ENCODE peak calls at places on chromosomes 2 and 18, in five cellular contexts. One of them, this sample, is unnamed.

GRCh38 chr18:76943542-76944339 is 121.4 kb downstream of the ZNF236 start:
- DNase-seq in cardiac muscle cell: peak
- DNase-seq in heart right ventricle: no peak
- DNase-seq in mesendoderm: no peak
- DNase-seq in GM23248: peak
- DNase-seq in this sample: peak

GRCh38 chr2:196101325-196101981 is 32.8 kb upstream of the DNAH7 start:
- DNase-seq in cardiac muscle cell: peak
- DNase-seq in heart right ventricle: no peak
- DNase-seq in mesendoderm: no peak
- DNase-seq in GM23248: peak
- DNase-seq in this sample: no peak

GRCh38 chr2:145197944-145198343 is 678.0 kb upstream of the ZEB2 start:
- DNase-seq in cardiac muscle cell: no peak
- DNase-seq in heart right ventricle: no peak
- DNase-seq in mesendoderm: no peak
- DNase-seq in GM23248: no peak
- DNase-seq in this sample: no peak

GRCh38 chr2:144154205-144154604 is 365.7 kb downstream of the ZEB2 start:
- DNase-seq in cardiac muscle cell: peak
- DNase-seq in heart right ventricle: no peak
- DNase-seq in mesendoderm: no peak
- DNase-seq in GM23248: peak
- DNase-seq in this sample: no peak

GRCh38 chr18:73980289-73980979 is 167.2 kb downstream of the FBXO15 start:
- DNase-seq in cardiac muscle cell: peak
- DNase-seq in heart right ventricle: no peak
- DNase-seq in mesendoderm: peak
- DNase-seq in GM23248: peak
- DNase-seq in this sample: no peak

GRCh38 chr2:239876948-239877289 is 148.2 kb downstream of the NDUFA10 start:
- DNase-seq in cardiac muscle cell: no peak
- DNase-seq in heart right ventricle: no peak
- DNase-seq in mesendoderm: no peak
- DNase-seq in GM23248: no peak
- DNase-seq in this sample: peak

GRCh38 chr2:17104454-17104853 is 413.8 kb downstream of the RAD51AP2 start:
- DNase-seq in cardiac muscle cell: peak
- DNase-seq in heart right ventricle: no peak
- DNase-seq in mesendoderm: no peak
- DNase-seq in GM23248: peak
- DNase-seq in this sample: no peak

GRCh38 chr2:44686561-44686960 is 254.9 kb upstream of the SIX3 start:
- DNase-seq in cardiac muscle cell: peak
- DNase-seq in heart right ventricle: no peak
- DNase-seq in mesendoderm: no peak
- DNase-seq in GM23248: peak
- DNase-seq in this sample: no peak

GRCh38 chr2:216991563-216991962 is 131.7 kb upstream of the TNP1 start:
- DNase-seq in cardiac muscle cell: peak
- DNase-seq in heart right ventricle: no peak
- DNase-seq in mesendoderm: no peak
- DNase-seq in GM23248: no peak
- DNase-seq in this sample: no peak

GRCh38 chr2:238059505-238059904 is 1.3 kb upstream of the SCLY start:
- DNase-seq in cardiac muscle cell: no peak
- DNase-seq in heart right ventricle: no peak
- DNase-seq in mesendoderm: no peak
- DNase-seq in GM23248: peak
- DNase-seq in this sample: no peak

GRCh38 chr2:16365391-16365790 is 300.2 kb downstream of the CYRIA start:
- DNase-seq in cardiac muscle cell: no peak
- DNase-seq in heart right ventricle: no peak
- DNase-seq in mesendoderm: peak
- DNase-seq in GM23248: no peak
- DNase-seq in this sample: no peak

GRCh38 chr2:201090574-201090973 is 18.8 kb downstream of the NDUFB3 start:
- DNase-seq in cardiac muscle cell: no peak
- DNase-seq in heart right ventricle: no peak
- DNase-seq in mesendoderm: peak
- DNase-seq in GM23248: no peak
- DNase-seq in this sample: no peak
- H3K27ac ChIP-seq in cardiac muscle cell: no peak
- H3K27ac ChIP-seq in heart right ventricle: no peak
- H3K27ac ChIP-seq in mesendoderm: no peak
- H3K27ac ChIP-seq in GM23248: no peak
- H3K27ac ChIP-seq in this sample: no peak

DNA sequence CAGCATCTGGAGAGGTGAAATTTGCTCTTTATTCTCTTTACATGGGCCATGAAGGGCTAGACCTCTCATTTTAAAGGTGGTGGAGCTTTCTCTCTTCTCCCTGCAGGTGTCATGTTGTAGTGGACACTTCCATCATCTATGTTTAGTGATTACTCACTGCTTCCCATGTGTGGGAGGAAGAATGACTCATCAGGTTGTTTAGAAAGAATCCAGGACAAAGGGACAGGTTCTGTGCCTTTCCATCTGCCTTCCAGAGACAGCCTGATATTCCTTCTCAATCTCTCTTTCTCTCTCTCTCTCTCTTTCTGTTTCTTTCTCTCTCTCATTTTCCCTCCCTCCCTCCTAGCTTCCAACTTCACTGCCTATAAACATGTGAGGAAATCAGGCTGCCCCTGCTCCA is 38.7 kb downstream of the SCG2 start:
- DNase-seq in cardiac muscle cell: peak
- DNase-seq in heart right ventricle: no peak
- DNase-seq in mesendoderm: peak
- DNase-seq in GM23248: peak
- DNase-seq in this sample: no peak
- H3K4me3 ChIP-seq in cardiac muscle cell: no peak
- H3K4me3 ChIP-seq in heart right ventricle: no peak
- H3K4me3 ChIP-seq in mesendoderm: no peak
- H3K4me3 ChIP-seq in GM23248: no peak
- H3K4me3 ChIP-seq in this sample: no peak

DNA sequence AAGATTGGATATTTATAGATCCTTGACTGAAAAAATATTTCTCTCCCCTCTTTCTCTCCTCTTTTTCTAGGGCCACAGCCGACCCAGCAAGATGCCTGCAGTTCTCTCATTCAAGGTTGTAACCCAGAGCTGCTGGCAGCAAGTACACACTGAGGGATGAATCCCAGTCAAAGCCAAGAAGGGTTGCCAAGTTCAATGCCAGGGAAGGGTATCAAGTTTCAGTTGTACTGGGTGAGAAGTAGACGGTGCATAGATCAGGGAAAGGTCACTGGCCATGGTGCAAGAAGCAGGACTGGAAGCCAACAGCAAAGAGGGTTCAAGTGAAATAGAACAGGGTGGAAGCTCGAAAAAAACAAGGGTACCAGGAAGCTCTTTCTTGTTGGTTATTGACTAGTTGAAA is 170.2 kb downstream of the NRP2 start:
- DNase-seq in cardiac muscle cell: no peak
- DNase-seq in heart right ventricle: peak
- DNase-seq in mesendoderm: no peak
- DNase-seq in GM23248: no peak
- DNase-seq in this sample: no peak
- H3K27ac ChIP-seq in cardiac muscle cell: no peak
- H3K27ac ChIP-seq in heart right ventricle: no peak
- H3K27ac ChIP-seq in mesendoderm: no peak
- H3K27ac ChIP-seq in GM23248: no peak
- H3K27ac ChIP-seq in this sample: no peak

GRCh38 chr2:105796131-105796638 is 51.5 kb downstream of the NCK2 start:
- DNase-seq in cardiac muscle cell: peak
- DNase-seq in heart right ventricle: no peak
- DNase-seq in mesendoderm: no peak
- DNase-seq in GM23248: no peak
- DNase-seq in this sample: no peak

GRCh38 chr2:105796791-105797190 is 52.1 kb downstream of the NCK2 start:
- DNase-seq in cardiac muscle cell: no peak
- DNase-seq in heart right ventricle: no peak
- DNase-seq in mesendoderm: no peak
- DNase-seq in GM23248: peak
- DNase-seq in this sample: no peak

GRCh38 chr2:105797298-105797819 is 52.6 kb downstream of the NCK2 start:
- DNase-seq in cardiac muscle cell: peak
- DNase-seq in heart right ventricle: no peak
- DNase-seq in mesendoderm: peak
- DNase-seq in GM23248: peak
- DNase-seq in this sample: no peak

GRCh38 chr2:105794926-105795574 is 50.3 kb downstream of the NCK2 start:
- DNase-seq in cardiac muscle cell: no peak
- DNase-seq in heart right ventricle: no peak
- DNase-seq in mesendoderm: no peak
- DNase-seq in GM23248: no peak
- DNase-seq in this sample: no peak

GRCh38 chr2:105795575-105795934 is 50.8 kb downstream of the NCK2 start:
- DNase-seq in cardiac muscle cell: no peak
- DNase-seq in heart right ventricle: no peak
- DNase-seq in mesendoderm: peak
- DNase-seq in GM23248: peak
- DNase-seq in this sample: no peak
- H3K4me3 ChIP-seq in cardiac muscle cell: no peak
- H3K4me3 ChIP-seq in heart right ventricle: no peak
- H3K4me3 ChIP-seq in mesendoderm: no peak
- H3K4me3 ChIP-seq in GM23248: no peak
- H3K4me3 ChIP-seq in this sample: no peak

GRCh38 chr2:9945596-9945995 is 5.9 kb upstream of the GRHL1 start:
- DNase-seq in cardiac muscle cell: no peak
- DNase-seq in heart right ventricle: no peak
- DNase-seq in mesendoderm: no peak
- DNase-seq in GM23248: no peak
- DNase-seq in this sample: no peak

GRCh38 chr2:9946076-9946475 is 5.4 kb upstream of the GRHL1 start:
- DNase-seq in cardiac muscle cell: no peak
- DNase-seq in heart right ventricle: no peak
- DNase-seq in mesendoderm: no peak
- DNase-seq in GM23248: no peak
- DNase-seq in this sample: no peak

GRCh38 chr2:9941996-9942390 is 9.5 kb upstream of the GRHL1 start:
- DNase-seq in cardiac muscle cell: no peak
- DNase-seq in heart right ventricle: no peak
- DNase-seq in mesendoderm: no peak
- DNase-seq in GM23248: no peak
- DNase-seq in this sample: no peak

GRCh38 chr2:9946818-9947217 is 4.7 kb upstream of the GRHL1 start:
- DNase-seq in cardiac muscle cell: no peak
- DNase-seq in heart right ventricle: no peak
- DNase-seq in mesendoderm: no peak
- DNase-seq in GM23248: no peak
- DNase-seq in this sample: no peak

GRCh38 chr2:9944330-9944758 is 7.1 kb upstream of the GRHL1 start:
- DNase-seq in cardiac muscle cell: no peak
- DNase-seq in heart right ventricle: no peak
- DNase-seq in mesendoderm: peak
- DNase-seq in GM23248: peak
- DNase-seq in this sample: no peak
- H3K27ac ChIP-seq in cardiac muscle cell: no peak
- H3K27ac ChIP-seq in heart right ventricle: no peak
- H3K27ac ChIP-seq in mesendoderm: no peak
- H3K27ac ChIP-seq in GM23248: no peak
- H3K27ac ChIP-seq in this sample: no peak

GRCh38 chr2:119864318-119864717 is 104.6 kb downstream of the PTPN4 start:
- DNase-seq in cardiac muscle cell: no peak
- DNase-seq in heart right ventricle: no peak
- DNase-seq in mesendoderm: no peak
- DNase-seq in GM23248: no peak
- DNase-seq in this sample: no peak
- H3K4me3 ChIP-seq in cardiac muscle cell: no peak
- H3K4me3 ChIP-seq in heart right ventricle: no peak
- H3K4me3 ChIP-seq in mesendoderm: no peak
- H3K4me3 ChIP-seq in GM23248: no peak
- H3K4me3 ChIP-seq in this sample: no peak

GRCh38 chr2:219461669-219462068 is 27.0 kb downstream of the SPEG start:
- DNase-seq in cardiac muscle cell: no peak
- DNase-seq in heart right ventricle: no peak
- DNase-seq in mesendoderm: no peak
- DNase-seq in GM23248: no peak
- DNase-seq in this sample: no peak
- H3K27ac ChIP-seq in cardiac muscle cell: peak
- H3K27ac ChIP-seq in heart right ventricle: peak
- H3K27ac ChIP-seq in mesendoderm: no peak
- H3K27ac ChIP-seq in GM23248: no peak
- H3K27ac ChIP-seq in this sample: no peak

GRCh38 chr18:37394610-37394965 is 171.0 kb downstream of the CELF4 start:
- DNase-seq in cardiac muscle cell: no peak
- DNase-seq in heart right ventricle: no peak
- DNase-seq in mesendoderm: no peak
- DNase-seq in GM23248: no peak
- DNase-seq in this sample: no peak
- H3K4me3 ChIP-seq in cardiac muscle cell: no peak
- H3K4me3 ChIP-seq in heart right ventricle: peak
- H3K4me3 ChIP-seq in mesendoderm: no peak
- H3K4me3 ChIP-seq in GM23248: peak
- H3K4me3 ChIP-seq in this sample: no peak

GRCh38 chr2:234310166-234310565 is 186.7 kb downstream of the ARL4C start:
- DNase-seq in cardiac muscle cell: no peak
- DNase-seq in heart right ventricle: no peak
- DNase-seq in mesendoderm: no peak
- DNase-seq in GM23248: no peak
- DNase-seq in this sample: no peak
- H3K27ac ChIP-seq in cardiac muscle cell: no peak
- H3K27ac ChIP-seq in heart right ventricle: no peak
- H3K27ac ChIP-seq in mesendoderm: no peak
- H3K27ac ChIP-seq in GM23248: no peak
- H3K27ac ChIP-seq in this sample: no peak

DNA sequence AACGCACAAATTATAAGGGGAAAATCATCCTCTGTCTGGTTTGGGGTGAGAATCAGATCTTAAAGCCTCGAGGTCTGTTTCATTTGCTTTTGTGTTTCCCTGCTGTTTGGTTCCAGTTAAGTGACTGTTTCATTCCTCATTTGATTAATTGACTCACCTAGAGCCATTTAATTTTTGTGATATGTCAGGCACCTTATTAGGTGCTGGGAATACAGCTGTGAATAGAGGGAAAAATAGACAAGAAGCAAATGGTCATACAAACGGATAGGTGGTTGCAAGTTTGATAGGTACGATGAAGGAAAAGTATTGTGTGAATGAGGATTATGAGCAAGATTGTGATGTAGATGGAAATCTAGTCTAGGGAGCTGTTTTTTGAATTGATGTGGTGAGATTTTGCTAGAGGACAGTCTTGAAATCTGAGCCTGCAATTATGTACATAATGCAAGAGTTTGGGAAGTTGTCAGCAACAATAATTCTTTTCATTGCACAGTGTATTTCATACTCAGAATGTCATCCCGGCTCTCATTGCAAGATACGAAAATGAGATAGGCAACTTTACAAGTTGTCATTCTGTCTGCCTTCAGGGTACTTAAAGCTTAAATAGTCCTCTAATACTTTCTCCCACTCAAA is 2.2 kb downstream of the ACSL3 start:
- DNase-seq in cardiac muscle cell: peak
- DNase-seq in heart right ventricle: no peak
- DNase-seq in mesendoderm: no peak
- DNase-seq in GM23248: peak
- DNase-seq in this sample: no peak
- H3K4me3 ChIP-seq in cardiac muscle cell: peak
- H3K4me3 ChIP-seq in heart right ventricle: peak
- H3K4me3 ChIP-seq in mesendoderm: no peak
- H3K4me3 ChIP-seq in GM23248: peak
- H3K4me3 ChIP-seq in this sample: no peak

This sample was measured in lung.